ENCODE peak calls at places on chromosome 12, in seven cellular contexts. B, M, K, S, E, O and H are unnamed samples. For H3K4me1 and H3K36me3, the result is how much of the 10 kb centered on the place peaks cover.

GRCh38 chr12:117724545-117724944 is 244.2 kb downstream of the KSR2 start:
- DNase-seq in B (no peak), M (no peak), K (no peak), S (no peak), E (no peak), O (no peak), H (no peak)

GRCh38 chr12:24138041-24138440 is 188.6 kb upstream of the SOX5 start:
- DNase-seq in B (no peak), M (no peak), K (no peak), S (no peak), E (no peak), O (no peak), H (no peak)

GRCh38 chr12:16243487-16244412 is 33.7 kb downstream of the SLC15A5 start:
- DNase-seq in B (no peak), M (no peak), K (no peak), S (no peak), E (no peak), O (no peak), H (no peak)

GRCh38 chr12:40515041-40515825 is 177.0 kb upstream of the CNTN1 start:
- DNase-seq in B (no peak), M (no peak), K (no peak), S (no peak), E (no peak), O (no peak), H (no peak)

GRCh38 chr12:116802018-116802417 is 63.9 kb downstream of the RNFT2 start:
- DNase-seq in B (no peak), M (no peak), K (no peak), S (no peak), E (no peak), O (no peak), H (no peak)

GRCh38 chr12:88600272-88600671 is 20.0 kb upstream of the KITLG start:
- DNase-seq in B (no peak), M (no peak), K (no peak), S (no peak), E (no peak), O (no peak), H (no peak)

GRCh38 chr12:89355243-89356068 is 3.2 kb upstream of the DUSP6 start:
- DNase-seq in B (no peak), M (no peak), K (no peak), S (no peak), E (no peak), O (no peak), H (no peak)

GRCh38 chr12:32312049-32312670 is 87.2 kb upstream of the FGD4 start:
- DNase-seq in B (no peak), M (no peak), K (no peak), S (no peak), E (no peak), O (peak), H (no peak)

GRCh38 chr12:118655588-118655987 is 279.2 kb downstream of the SUDS3 start:
- DNase-seq in B (no peak), M (no peak), K (no peak), S (no peak), E (no peak), O (no peak), H (no peak)

GRCh38 chr12:57248934-57249742 is 1.8 kb downstream of the STAC3 start:
- DNase-seq in B (no peak), M (no peak), K (no peak), S (peak), E (no peak), O (no peak), H (no peak)

GRCh38 chr12:108825205-108825950 is 32.0 kb downstream of the SSH1 start:
- DNase-seq in B (no peak), M (no peak), K (no peak), S (no peak), E (no peak), O (no peak), H (no peak)

GRCh38 chr12:19125325-19125724 is 4.2 kb upstream of the PLEKHA5 start:
- DNase-seq in B (no peak), M (no peak), K (no peak), S (no peak), E (no peak), O (no peak), H (no peak)

GRCh38 chr12:92560713-92561542 is 141.9 kb upstream of the PLEKHG7 start:
- DNase-seq in B (no peak), M (no peak), K (no peak), S (no peak), E (no peak), O (no peak), H (no peak)

GRCh38 chr12:6843118-6843902 is 2.6 kb downstream of the GNB3 start:
- DNase-seq in B (no peak), M (no peak), K (peak), S (no peak), E (no peak), O (no peak), H (no peak)

GRCh38 chr12:42607584-42607984 is 18.0 kb upstream of the PRICKLE1 start:
- DNase-seq in B (no peak), M (no peak), K (no peak), S (no peak), E (no peak), O (no peak), H (no peak)

GRCh38 chr12:102808412-102808811 is 108.6 kb downstream of the PAH start:
- DNase-seq in B (no peak), M (no peak), K (no peak), S (no peak), E (no peak), O (no peak), H (no peak)

GRCh38 chr12:779745-780734 is 27.7 kb downstream of the WNK1 start:
- DNase-seq in B (no peak), M (no peak), K (no peak), S (no peak), E (no peak), O (no peak), H (no peak)

GRCh38 chr12:20701106-20701505 is 6.0 kb downstream of the SLCO1C1 start:
- DNase-seq in B (no peak), M (no peak), K (no peak), S (no peak), E (no peak), O (no peak), H (no peak)

GRCh38 chr12:123431951-123432886 is 4.3 kb downstream of the RILPL2 start:
- DNase-seq in B (peak), M (no peak), K (no peak), S (no peak), E (no peak), O (no peak), H (no peak)

GRCh38 chr12:50017653-50018052 is 7.6 kb downstream of the RACGAP1 start:
- DNase-seq in B (no peak), M (no peak), K (no peak), S (no peak), E (no peak), O (no peak), H (no peak)

GRCh38 chr12:34305176-34305575 is 282.9 kb downstream of the ALG10 start:
- DNase-seq in B (peak), M (no peak), K (no peak), S (no peak), E (no peak), O (no peak), H (no peak)

GRCh38 chr12:47326190-47326589 is 246.4 kb upstream of the AMIGO2 start:
- DNase-seq in B (no peak), M (no peak), K (no peak), S (no peak), E (no peak), O (no peak), H (no peak)

DNA sequence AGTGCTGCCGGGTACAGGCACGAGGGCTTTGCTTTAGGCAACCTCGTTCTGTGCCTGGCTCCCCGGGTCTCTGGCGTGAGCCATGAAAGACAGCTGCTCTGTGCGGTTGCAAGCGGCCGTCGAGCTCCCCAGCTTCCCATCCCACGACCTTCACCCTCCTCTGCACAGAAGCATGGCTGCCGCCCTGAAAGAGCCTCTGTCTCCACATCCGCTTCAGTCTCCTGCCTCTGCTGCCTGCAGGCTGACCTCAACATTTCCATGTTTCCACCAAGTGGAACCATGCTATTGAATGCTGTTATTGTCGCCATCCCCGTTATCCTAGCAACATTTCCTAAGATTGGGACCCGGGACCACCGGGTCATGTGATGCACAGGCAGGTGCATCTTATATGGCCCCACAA is 57.1 kb downstream of the KDM2B start:
- DNase-seq in B (no peak), M (no peak), K (no peak), S (no peak), E (no peak), O (no peak), H (no peak)
- H3K4me1 ChIP-seq in B (under half), M (under half), K (under half), S (under half), E (under half), O (under half), H (under half)

DNA sequence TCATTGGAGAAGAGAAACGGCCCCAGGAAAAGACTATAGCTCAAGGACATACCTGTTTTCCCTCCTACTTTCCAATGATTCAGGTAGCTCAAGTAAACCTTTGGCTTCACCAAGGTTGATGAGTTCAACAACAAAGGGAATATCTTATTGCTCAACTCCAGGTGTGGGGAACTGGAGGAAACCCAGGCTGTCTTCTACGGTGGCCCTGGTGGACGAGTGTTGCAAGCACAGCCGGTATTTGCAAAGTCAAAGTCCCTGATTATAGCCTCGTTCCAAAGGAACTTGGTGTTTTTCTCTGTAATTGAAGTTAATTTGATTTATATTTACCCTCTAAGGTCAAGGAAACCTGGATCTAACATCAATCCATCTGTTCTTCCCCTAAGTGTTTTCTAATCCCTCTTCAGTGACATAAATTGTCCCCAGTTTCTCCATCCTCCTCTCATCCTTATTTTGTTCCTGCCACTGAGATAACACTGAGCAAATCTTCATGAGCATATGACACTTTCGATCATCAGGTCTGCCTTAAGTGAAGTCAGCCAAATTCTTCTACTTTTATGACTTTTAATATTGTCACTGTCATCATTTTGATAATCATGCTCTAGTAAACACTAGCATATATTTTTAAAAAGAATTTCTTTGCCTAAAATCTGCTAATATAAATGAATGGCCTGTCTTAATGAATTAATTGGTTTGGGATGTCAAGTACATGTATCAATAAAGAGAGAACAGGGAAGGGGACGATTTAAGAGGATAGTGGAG is 174.6 kb upstream of the TBX3 start:
- DNase-seq in B (no peak), M (no peak), K (peak), S (no peak), E (no peak), O (peak), H (no peak)
- TF ChIP-seq CTCF in B (no peak), M (peak), K (peak), S (no peak), E (no peak), O (peak), H (no peak)

DNA sequence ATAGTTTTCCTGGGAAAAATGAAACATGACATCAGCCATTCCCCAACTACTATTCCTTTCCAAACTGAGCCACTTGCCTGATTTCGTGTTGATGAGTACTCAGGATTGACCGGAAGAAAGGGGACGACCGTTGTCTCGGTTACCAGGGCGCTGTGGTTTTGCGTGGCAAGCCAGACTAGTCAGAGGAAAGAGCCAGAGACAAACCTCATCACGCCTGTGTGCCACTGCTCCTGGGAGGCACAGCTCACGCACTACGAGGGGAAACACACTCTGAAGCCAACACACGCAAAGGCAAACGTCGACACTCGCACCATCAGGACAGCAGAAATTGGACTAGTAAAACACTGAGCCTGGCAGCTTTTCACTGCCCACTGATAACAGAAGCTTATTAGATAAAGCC is 35.0 kb downstream of the GIT2 start:
- DNase-seq in B (no peak), M (no peak), K (no peak), S (no peak), E (no peak), O (no peak), H (no peak)
- H3K36me3 ChIP-seq in B (under half), M (under half), K (under half), S (half or more), E (half or more), O (under half), H (half or more)

DNA sequence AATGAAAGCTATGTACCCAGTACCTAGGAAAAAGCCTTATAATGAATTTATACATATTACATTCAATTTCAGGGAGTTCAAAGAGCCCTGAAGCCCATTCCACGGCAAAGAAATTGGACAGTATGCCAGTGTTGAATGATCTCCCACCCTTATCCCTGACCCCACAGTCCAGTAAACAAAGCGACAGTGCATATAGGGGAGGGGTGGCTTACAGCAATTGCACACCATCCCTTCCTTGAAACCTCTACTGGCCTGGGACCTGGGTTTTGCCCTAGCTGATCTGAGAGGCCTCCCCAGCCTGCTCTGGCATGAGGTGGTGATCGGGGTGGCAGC is 17.3 kb upstream of the RND1 start:
- DNase-seq in B (no peak), M (no peak), K (no peak), S (no peak), E (no peak), O (no peak), H (no peak)
- H3K4me1 ChIP-seq in B (under half), M (under half), K (under half), S (under half), E (under half), O (under half), H (under half)

GRCh38 chr12:14390885-14391530 is 25.5 kb downstream of the ATF7IP start:
- DNase-seq in B (no peak), M (no peak), K (no peak), S (no peak), E (no peak), O (no peak), H (no peak)

GRCh38 chr12:14396071-14396470 is 30.6 kb downstream of the ATF7IP start:
- DNase-seq in B (no peak), M (no peak), K (no peak), S (no peak), E (no peak), O (peak), H (no peak)

GRCh38 chr12:14393736-14394135 is 28.3 kb downstream of the ATF7IP start:
- DNase-seq in B (no peak), M (no peak), K (no peak), S (no peak), E (no peak), O (no peak), H (no peak)

GRCh38 chr12:14395059-14395778 is 29.7 kb downstream of the ATF7IP start:
- DNase-seq in B (no peak), M (no peak), K (no peak), S (no peak), E (no peak), O (no peak), H (no peak)

GRCh38 chr12:14394317-14395058 is 29.0 kb downstream of the ATF7IP start:
- DNase-seq in B (no peak), M (no peak), K (no peak), S (peak), E (no peak), O (peak), H (peak)
- TF ChIP-seq CTCF in B (no peak), M (no peak), K (peak), S (peak), E (no peak), O (no peak), H (peak)

GRCh38 chr12:110329710-110330109 is 48.7 kb downstream of the ATP2A2 start:
- DNase-seq in B (no peak), M (no peak), K (no peak), S (no peak), E (no peak), O (no peak), H (no peak)
- H3K36me3 ChIP-seq in B (under half), M (half or more), K (half or more), S (half or more), E (half or more), O (under half), H (half or more)

GRCh38 chr12:124573839-124574786 is 6.7 kb upstream of the NCOR2 start:
- DNase-seq in B (no peak), M (no peak), K (no peak), S (no peak), E (no peak), O (no peak), H (no peak)
- H3K4me1 ChIP-seq in B (under half), M (under half), K (under half), S (under half), E (under half), O (under half), H (under half)

GRCh38 chr12:4086481-4086880 is 187.1 kb upstream of the CCND2 start:
- DNase-seq in B (no peak), M (no peak), K (no peak), S (no peak), E (no peak), O (no peak), H (no peak)

GRCh38 chr12:4084631-4085030 is 188.9 kb upstream of the CCND2 start:
- DNase-seq in B (no peak), M (no peak), K (no peak), S (no peak), E (no peak), O (no peak), H (no peak)

GRCh38 chr12:4080213-4080612 is 193.3 kb upstream of the CCND2 start:
- DNase-seq in B (no peak), M (no peak), K (peak), S (no peak), E (no peak), O (no peak), H (no peak)

DNA sequence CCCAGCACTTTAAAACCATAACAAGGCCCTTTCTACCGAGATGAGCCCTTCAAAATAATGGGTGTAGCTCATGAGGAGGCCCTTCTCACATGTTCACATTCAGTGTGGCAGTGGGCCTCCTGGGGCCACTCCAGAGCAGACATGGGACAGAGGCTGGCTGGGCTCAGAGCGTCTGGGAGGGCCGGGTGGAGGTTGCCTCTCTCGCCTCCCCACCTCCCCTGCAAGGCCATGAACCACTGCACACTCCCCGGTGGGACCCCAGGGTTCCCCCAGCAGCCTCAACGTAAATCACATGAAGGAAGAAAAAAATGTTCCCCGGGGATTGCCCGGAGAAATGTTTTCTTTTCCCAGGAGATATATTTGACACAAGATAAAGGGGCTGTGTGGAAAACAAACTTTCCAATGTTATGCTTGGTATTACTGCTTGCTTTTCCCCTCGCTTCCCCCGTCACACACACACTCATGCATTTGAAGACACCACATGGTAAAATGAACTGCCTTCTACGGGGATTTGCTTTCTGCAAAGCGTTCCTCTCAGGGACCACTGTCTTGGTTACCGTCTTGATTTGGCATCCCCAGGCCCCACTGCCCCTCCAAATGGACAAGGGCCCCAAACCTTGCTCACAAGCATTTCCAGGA is 190.6 kb upstream of the CCND2 start:
- DNase-seq in B (no peak), M (no peak), K (no peak), S (no peak), E (no peak), O (no peak), H (no peak)
- TF ChIP-seq CTCF in B (no peak), M (no peak), K (no peak), S (no peak), E (no peak), O (no peak), H (no peak)

GRCh38 chr12:110330124-110330523 is 49.1 kb downstream of the ATP2A2 start:
- DNase-seq in B (no peak), M (no peak), K (no peak), S (no peak), E (no peak), O (no peak), H (no peak)
- H3K36me3 ChIP-seq in B (under half), M (half or more), K (half or more), S (half or more), E (half or more), O (under half), H (under half)